ENCODE peak calls at places on chromosomes 3 and 15, in seven cellular contexts. One of them, this sample, is unnamed.

GRCh38 chr3:139517321-139517720 is 22.2 kb downstream of the RBP1 start:
- DNase-seq in neural crest cell: no peak
- DNase-seq in natural killer cell: no peak
- DNase-seq in Calu3: no peak
- DNase-seq in AG09319: no peak
- DNase-seq in stimulated activated CD4-positive, alpha-beta T cell treated with anti-CD3 and anti-CD28 coated beads, Interleukin-4, amount 100 ng/mL, for 24 hours: no peak
- DNase-seq in NCI-H1417: no peak
- DNase-seq in this sample: no peak

GRCh38 chr3:169146112-169146665 is 517.3 kb downstream of the MECOM start:
- DNase-seq in neural crest cell: peak
- DNase-seq in natural killer cell: no peak
- DNase-seq in Calu3: peak
- DNase-seq in AG09319: peak
- DNase-seq in stimulated activated CD4-positive, alpha-beta T cell treated with anti-CD3 and anti-CD28 coated beads, Interleukin-4, amount 100 ng/mL, for 24 hours: no peak
- DNase-seq in NCI-H1417: no peak
- DNase-seq in this sample: peak

GRCh38 chr3:119148493-119149180 is 2.7 kb downstream of the TEX55 start:
- DNase-seq in neural crest cell: no peak
- DNase-seq in natural killer cell: no peak
- DNase-seq in Calu3: no peak
- DNase-seq in AG09319: no peak
- DNase-seq in stimulated activated CD4-positive, alpha-beta T cell treated with anti-CD3 and anti-CD28 coated beads, Interleukin-4, amount 100 ng/mL, for 24 hours: no peak
- DNase-seq in NCI-H1417: no peak
- DNase-seq in this sample: no peak

GRCh38 chr3:171156455-171157005 is 130.0 kb upstream of the SLC2A2 start:
- DNase-seq in neural crest cell: no peak
- DNase-seq in natural killer cell: no peak
- DNase-seq in Calu3: no peak
- DNase-seq in AG09319: no peak
- DNase-seq in stimulated activated CD4-positive, alpha-beta T cell treated with anti-CD3 and anti-CD28 coated beads, Interleukin-4, amount 100 ng/mL, for 24 hours: no peak
- DNase-seq in NCI-H1417: no peak
- DNase-seq in this sample: no peak

GRCh38 chr3:178492496-178492895 is 43.7 kb upstream of the KCNMB2 start:
- DNase-seq in neural crest cell: no peak
- DNase-seq in natural killer cell: no peak
- DNase-seq in Calu3: no peak
- DNase-seq in AG09319: no peak
- DNase-seq in stimulated activated CD4-positive, alpha-beta T cell treated with anti-CD3 and anti-CD28 coated beads, Interleukin-4, amount 100 ng/mL, for 24 hours: no peak
- DNase-seq in NCI-H1417: no peak
- DNase-seq in this sample: no peak

GRCh38 chr3:816605-817004 is 276.2 kb upstream of the CNTN6 start:
- DNase-seq in neural crest cell: no peak
- DNase-seq in natural killer cell: no peak
- DNase-seq in Calu3: no peak
- DNase-seq in AG09319: no peak
- DNase-seq in stimulated activated CD4-positive, alpha-beta T cell treated with anti-CD3 and anti-CD28 coated beads, Interleukin-4, amount 100 ng/mL, for 24 hours: no peak
- DNase-seq in NCI-H1417: no peak
- DNase-seq in this sample: no peak

GRCh38 chr3:63945558-63946096 is 33.4 kb upstream of the SCAANT1 start:
- DNase-seq in neural crest cell: no peak
- DNase-seq in natural killer cell: no peak
- DNase-seq in Calu3: no peak
- DNase-seq in AG09319: no peak
- DNase-seq in stimulated activated CD4-positive, alpha-beta T cell treated with anti-CD3 and anti-CD28 coated beads, Interleukin-4, amount 100 ng/mL, for 24 hours: no peak
- DNase-seq in NCI-H1417: no peak
- DNase-seq in this sample: no peak

GRCh38 chr15:48331796-48332641 is 790 bp downstream of the DUT start:
- DNase-seq in neural crest cell: peak
- DNase-seq in natural killer cell: peak
- DNase-seq in Calu3: peak
- DNase-seq in AG09319: no peak
- DNase-seq in stimulated activated CD4-positive, alpha-beta T cell treated with anti-CD3 and anti-CD28 coated beads, Interleukin-4, amount 100 ng/mL, for 24 hours: peak
- DNase-seq in NCI-H1417: peak
- DNase-seq in this sample: peak

GRCh38 chr3:11128682-11129632 is 25.3 kb upstream of the HRH1 start:
- DNase-seq in neural crest cell: no peak
- DNase-seq in natural killer cell: no peak
- DNase-seq in Calu3: no peak
- DNase-seq in AG09319: no peak
- DNase-seq in stimulated activated CD4-positive, alpha-beta T cell treated with anti-CD3 and anti-CD28 coated beads, Interleukin-4, amount 100 ng/mL, for 24 hours: no peak
- DNase-seq in NCI-H1417: no peak
- DNase-seq in this sample: no peak

GRCh38 chr3:48715179-48715800 is 1.7 kb downstream of the IP6K2 start:
- DNase-seq in neural crest cell: no peak
- DNase-seq in natural killer cell: no peak
- DNase-seq in Calu3: no peak
- DNase-seq in AG09319: no peak
- DNase-seq in stimulated activated CD4-positive, alpha-beta T cell treated with anti-CD3 and anti-CD28 coated beads, Interleukin-4, amount 100 ng/mL, for 24 hours: no peak
- DNase-seq in NCI-H1417: no peak
- DNase-seq in this sample: no peak

GRCh38 chr3:85933326-85933725 is 974.5 kb downstream of the CADM2 start:
- DNase-seq in neural crest cell: no peak
- DNase-seq in natural killer cell: no peak
- DNase-seq in Calu3: no peak
- DNase-seq in AG09319: no peak
- DNase-seq in stimulated activated CD4-positive, alpha-beta T cell treated with anti-CD3 and anti-CD28 coated beads, Interleukin-4, amount 100 ng/mL, for 24 hours: no peak
- DNase-seq in NCI-H1417: no peak
- DNase-seq in this sample: no peak

GRCh38 chr3:146692254-146692653 is 87.1 kb upstream of the PLSCR5 start:
- DNase-seq in neural crest cell: no peak
- DNase-seq in natural killer cell: no peak
- DNase-seq in Calu3: no peak
- DNase-seq in AG09319: no peak
- DNase-seq in stimulated activated CD4-positive, alpha-beta T cell treated with anti-CD3 and anti-CD28 coated beads, Interleukin-4, amount 100 ng/mL, for 24 hours: no peak
- DNase-seq in NCI-H1417: no peak
- DNase-seq in this sample: no peak

GRCh38 chr3:186807231-186807630 is 949 bp upstream of the RFC4 start:
- DNase-seq in neural crest cell: no peak
- DNase-seq in natural killer cell: no peak
- DNase-seq in Calu3: no peak
- DNase-seq in AG09319: no peak
- DNase-seq in stimulated activated CD4-positive, alpha-beta T cell treated with anti-CD3 and anti-CD28 coated beads, Interleukin-4, amount 100 ng/mL, for 24 hours: no peak
- DNase-seq in NCI-H1417: no peak
- DNase-seq in this sample: no peak

GRCh38 chr3:133887075-133887950 is 8.4 kb downstream of the RAB6B start:
- DNase-seq in neural crest cell: no peak
- DNase-seq in natural killer cell: no peak
- DNase-seq in Calu3: no peak
- DNase-seq in AG09319: no peak
- DNase-seq in stimulated activated CD4-positive, alpha-beta T cell treated with anti-CD3 and anti-CD28 coated beads, Interleukin-4, amount 100 ng/mL, for 24 hours: no peak
- DNase-seq in NCI-H1417: peak
- DNase-seq in this sample: no peak

GRCh38 chr3:42556089-42556632 is 25.6 kb downstream of the SEC22C start:
- DNase-seq in neural crest cell: no peak
- DNase-seq in natural killer cell: no peak
- DNase-seq in Calu3: no peak
- DNase-seq in AG09319: no peak
- DNase-seq in stimulated activated CD4-positive, alpha-beta T cell treated with anti-CD3 and anti-CD28 coated beads, Interleukin-4, amount 100 ng/mL, for 24 hours: peak
- DNase-seq in NCI-H1417: no peak
- DNase-seq in this sample: no peak

GRCh38 chr3:143529018-143529478 is 319.2 kb downstream of the SLC9A9 start:
- DNase-seq in neural crest cell: no peak
- DNase-seq in natural killer cell: no peak
- DNase-seq in Calu3: no peak
- DNase-seq in AG09319: no peak
- DNase-seq in stimulated activated CD4-positive, alpha-beta T cell treated with anti-CD3 and anti-CD28 coated beads, Interleukin-4, amount 100 ng/mL, for 24 hours: no peak
- DNase-seq in NCI-H1417: no peak
- DNase-seq in this sample: no peak

GRCh38 chr15:45393851-45394250 is 15.5 kb upstream of the GATM start:
- DNase-seq in neural crest cell: no peak
- DNase-seq in natural killer cell: no peak
- DNase-seq in Calu3: peak
- DNase-seq in AG09319: no peak
- DNase-seq in stimulated activated CD4-positive, alpha-beta T cell treated with anti-CD3 and anti-CD28 coated beads, Interleukin-4, amount 100 ng/mL, for 24 hours: no peak
- DNase-seq in NCI-H1417: no peak
- DNase-seq in this sample: no peak

GRCh38 chr3:59771760-59772159 is 721.9 kb upstream of the CFAP20DC start:
- DNase-seq in neural crest cell: no peak
- DNase-seq in natural killer cell: no peak
- DNase-seq in Calu3: no peak
- DNase-seq in AG09319: no peak
- DNase-seq in stimulated activated CD4-positive, alpha-beta T cell treated with anti-CD3 and anti-CD28 coated beads, Interleukin-4, amount 100 ng/mL, for 24 hours: no peak
- DNase-seq in NCI-H1417: no peak
- DNase-seq in this sample: no peak

GRCh38 chr15:42457445-42458442 is 33.2 kb downstream of the ZNF106 start:
- DNase-seq in neural crest cell: peak
- DNase-seq in natural killer cell: no peak
- DNase-seq in Calu3: no peak
- DNase-seq in AG09319: peak
- DNase-seq in stimulated activated CD4-positive, alpha-beta T cell treated with anti-CD3 and anti-CD28 coated beads, Interleukin-4, amount 100 ng/mL, for 24 hours: no peak
- DNase-seq in NCI-H1417: no peak
- DNase-seq in this sample: no peak

GRCh38 chr15:31485911-31486461 is 159.4 kb downstream of the KLF13 start:
- DNase-seq in neural crest cell: no peak
- DNase-seq in natural killer cell: no peak
- DNase-seq in Calu3: no peak
- DNase-seq in AG09319: no peak
- DNase-seq in stimulated activated CD4-positive, alpha-beta T cell treated with anti-CD3 and anti-CD28 coated beads, Interleukin-4, amount 100 ng/mL, for 24 hours: no peak
- DNase-seq in NCI-H1417: no peak
- DNase-seq in this sample: no peak

GRCh38 chr3:45631486-45631885 is 36.9 kb downstream of the LIMD1 start:
- DNase-seq in neural crest cell: no peak
- DNase-seq in natural killer cell: no peak
- DNase-seq in Calu3: no peak
- DNase-seq in AG09319: no peak
- DNase-seq in stimulated activated CD4-positive, alpha-beta T cell treated with anti-CD3 and anti-CD28 coated beads, Interleukin-4, amount 100 ng/mL, for 24 hours: no peak
- DNase-seq in NCI-H1417: no peak
- DNase-seq in this sample: peak

GRCh38 chr3:60989893-60990740 is 261.1 kb downstream of the FHIT start:
- DNase-seq in neural crest cell: no peak
- DNase-seq in natural killer cell: no peak
- DNase-seq in Calu3: no peak
- DNase-seq in AG09319: no peak
- DNase-seq in stimulated activated CD4-positive, alpha-beta T cell treated with anti-CD3 and anti-CD28 coated beads, Interleukin-4, amount 100 ng/mL, for 24 hours: no peak
- DNase-seq in NCI-H1417: no peak
- DNase-seq in this sample: no peak

GRCh38 chr15:42084465-42085235 is 9.7 kb downstream of the PLA2G4D start:
- DNase-seq in neural crest cell: peak
- DNase-seq in natural killer cell: peak
- DNase-seq in Calu3: peak
- DNase-seq in AG09319: no peak
- DNase-seq in stimulated activated CD4-positive, alpha-beta T cell treated with anti-CD3 and anti-CD28 coated beads, Interleukin-4, amount 100 ng/mL, for 24 hours: peak
- DNase-seq in NCI-H1417: peak
- DNase-seq in this sample: no peak

GRCh38 chr15:48850648-48851047 is 27.3 kb upstream of the EID1 start:
- DNase-seq in neural crest cell: no peak
- DNase-seq in natural killer cell: no peak
- DNase-seq in Calu3: no peak
- DNase-seq in AG09319: no peak
- DNase-seq in stimulated activated CD4-positive, alpha-beta T cell treated with anti-CD3 and anti-CD28 coated beads, Interleukin-4, amount 100 ng/mL, for 24 hours: no peak
- DNase-seq in NCI-H1417: no peak
- DNase-seq in this sample: no peak

GRCh38 chr15:83053151-83053550 is 13.9 kb downstream of the BTBD1 start:
- DNase-seq in neural crest cell: no peak
- DNase-seq in natural killer cell: no peak
- DNase-seq in Calu3: no peak
- DNase-seq in AG09319: no peak
- DNase-seq in stimulated activated CD4-positive, alpha-beta T cell treated with anti-CD3 and anti-CD28 coated beads, Interleukin-4, amount 100 ng/mL, for 24 hours: no peak
- DNase-seq in NCI-H1417: no peak
- DNase-seq in this sample: no peak

GRCh38 chr15:66841953-66842681 is 140.1 kb downstream of the SMAD6 start:
- DNase-seq in neural crest cell: no peak
- DNase-seq in natural killer cell: peak
- DNase-seq in Calu3: peak
- DNase-seq in AG09319: peak
- DNase-seq in stimulated activated CD4-positive, alpha-beta T cell treated with anti-CD3 and anti-CD28 coated beads, Interleukin-4, amount 100 ng/mL, for 24 hours: no peak
- DNase-seq in NCI-H1417: no peak
- DNase-seq in this sample: peak

GRCh38 chr15:49466119-49466518 is 43.1 kb downstream of the FGF7 start:
- DNase-seq in neural crest cell: no peak
- DNase-seq in natural killer cell: no peak
- DNase-seq in Calu3: no peak
- DNase-seq in AG09319: no peak
- DNase-seq in stimulated activated CD4-positive, alpha-beta T cell treated with anti-CD3 and anti-CD28 coated beads, Interleukin-4, amount 100 ng/mL, for 24 hours: no peak
- DNase-seq in NCI-H1417: no peak
- DNase-seq in this sample: no peak

GRCh38 chr15:60514261-60514881 is 35.4 kb upstream of the ICE2 start:
- DNase-seq in neural crest cell: no peak
- DNase-seq in natural killer cell: no peak
- DNase-seq in Calu3: no peak
- DNase-seq in AG09319: no peak
- DNase-seq in stimulated activated CD4-positive, alpha-beta T cell treated with anti-CD3 and anti-CD28 coated beads, Interleukin-4, amount 100 ng/mL, for 24 hours: no peak
- DNase-seq in NCI-H1417: no peak
- DNase-seq in this sample: no peak

GRCh38 chr15:72592676-72593075 is 61.8 kb upstream of the GOLGA6B start:
- DNase-seq in neural crest cell: no peak
- DNase-seq in natural killer cell: no peak
- DNase-seq in Calu3: no peak
- DNase-seq in AG09319: no peak
- DNase-seq in stimulated activated CD4-positive, alpha-beta T cell treated with anti-CD3 and anti-CD28 coated beads, Interleukin-4, amount 100 ng/mL, for 24 hours: no peak
- DNase-seq in NCI-H1417: no peak
- DNase-seq in this sample: no peak

GRCh38 chr15:69849232-69849610 is 248.5 kb downstream of the TLE3 start:
- DNase-seq in neural crest cell: no peak
- DNase-seq in natural killer cell: no peak
- DNase-seq in Calu3: no peak
- DNase-seq in AG09319: no peak
- DNase-seq in stimulated activated CD4-positive, alpha-beta T cell treated with anti-CD3 and anti-CD28 coated beads, Interleukin-4, amount 100 ng/mL, for 24 hours: no peak
- DNase-seq in NCI-H1417: no peak
- DNase-seq in this sample: no peak

GRCh38 chr3:66276705-66277274 is 56.0 kb downstream of the SLC25A26 start:
- DNase-seq in neural crest cell: peak
- DNase-seq in natural killer cell: peak
- DNase-seq in Calu3: peak
- DNase-seq in AG09319: peak
- DNase-seq in stimulated activated CD4-positive, alpha-beta T cell treated with anti-CD3 and anti-CD28 coated beads, Interleukin-4, amount 100 ng/mL, for 24 hours: peak
- DNase-seq in NCI-H1417: peak
- DNase-seq in this sample: no peak

GRCh38 chr15:88845616-88846015 is 42.4 kb downstream of the ACAN start:
- DNase-seq in neural crest cell: no peak
- DNase-seq in natural killer cell: no peak
- DNase-seq in Calu3: no peak
- DNase-seq in AG09319: no peak
- DNase-seq in stimulated activated CD4-positive, alpha-beta T cell treated with anti-CD3 and anti-CD28 coated beads, Interleukin-4, amount 100 ng/mL, for 24 hours: no peak
- DNase-seq in NCI-H1417: no peak
- DNase-seq in this sample: no peak

GRCh38 chr3:29718661-29719065 is 437.8 kb downstream of the RBMS3 start:
- DNase-seq in neural crest cell: no peak
- DNase-seq in natural killer cell: no peak
- DNase-seq in Calu3: peak
- DNase-seq in AG09319: no peak
- DNase-seq in stimulated activated CD4-positive, alpha-beta T cell treated with anti-CD3 and anti-CD28 coated beads, Interleukin-4, amount 100 ng/mL, for 24 hours: no peak
- DNase-seq in NCI-H1417: no peak
- DNase-seq in this sample: no peak

GRCh38 chr15:48905216-48905615 is 27.3 kb downstream of the EID1 start:
- DNase-seq in neural crest cell: no peak
- DNase-seq in natural killer cell: no peak
- DNase-seq in Calu3: no peak
- DNase-seq in AG09319: no peak
- DNase-seq in stimulated activated CD4-positive, alpha-beta T cell treated with anti-CD3 and anti-CD28 coated beads, Interleukin-4, amount 100 ng/mL, for 24 hours: no peak
- DNase-seq in NCI-H1417: no peak
- DNase-seq in this sample: no peak

GRCh38 chr3:65560901-65561300 is 477.8 kb downstream of the MAGI1 start:
- DNase-seq in neural crest cell: no peak
- DNase-seq in natural killer cell: no peak
- DNase-seq in Calu3: no peak
- DNase-seq in AG09319: no peak
- DNase-seq in stimulated activated CD4-positive, alpha-beta T cell treated with anti-CD3 and anti-CD28 coated beads, Interleukin-4, amount 100 ng/mL, for 24 hours: no peak
- DNase-seq in NCI-H1417: no peak
- DNase-seq in this sample: no peak

GRCh38 chr15:45091161-45091560 is 22.8 kb downstream of the DUOX2 start:
- DNase-seq in neural crest cell: no peak
- DNase-seq in natural killer cell: no peak
- DNase-seq in Calu3: no peak
- DNase-seq in AG09319: no peak
- DNase-seq in stimulated activated CD4-positive, alpha-beta T cell treated with anti-CD3 and anti-CD28 coated beads, Interleukin-4, amount 100 ng/mL, for 24 hours: no peak
- DNase-seq in NCI-H1417: no peak
- DNase-seq in this sample: no peak

GRCh38 chr15:49279481-49280186 is 109.6 kb downstream of the GALK2 start:
- DNase-seq in neural crest cell: no peak
- DNase-seq in natural killer cell: no peak
- DNase-seq in Calu3: no peak
- DNase-seq in AG09319: no peak
- DNase-seq in stimulated activated CD4-positive, alpha-beta T cell treated with anti-CD3 and anti-CD28 coated beads, Interleukin-4, amount 100 ng/mL, for 24 hours: no peak
- DNase-seq in NCI-H1417: no peak
- DNase-seq in this sample: no peak

GRCh38 chr15:101407439-101407838 is 82.1 kb downstream of the PCSK6 start:
- DNase-seq in neural crest cell: no peak
- DNase-seq in natural killer cell: no peak
- DNase-seq in Calu3: no peak
- DNase-seq in AG09319: no peak
- DNase-seq in stimulated activated CD4-positive, alpha-beta T cell treated with anti-CD3 and anti-CD28 coated beads, Interleukin-4, amount 100 ng/mL, for 24 hours: no peak
- DNase-seq in NCI-H1417: no peak
- DNase-seq in this sample: no peak